ENCODE peak calls at places on chromosomes 6 and 20, in eight cellular contexts. E, G, P, Q, S, O, U and F are unnamed samples.

GRCh38 chr20:46343358-46344357 is 35.4 kb upstream of the CDH22 start:
- DNase-seq in Q (peak), P (no peak), G (no peak), E (no peak), O (no peak), S (no peak), U (no peak), F (no peak)

GRCh38 chr20:20849126-20849525 is 136.7 kb upstream of the RALGAPA2 start:
- DNase-seq in E (no peak), P (no peak), S (no peak), G (no peak), O (no peak), U (no peak), Q (no peak), F (no peak)

GRCh38 chr6:35681298-35681697 is 7.4 kb downstream of the FKBP5 start:
- DNase-seq in G (no peak), P (no peak), S (no peak), Q (no peak), U (no peak), E (no peak), O (no peak), F (no peak)

GRCh38 chr20:25584905-25585704 is at the start of gene NINL:
- DNase-seq in S (peak), E (peak), G (peak), P (peak), Q (peak), U (peak), O (no peak), F (peak)

GRCh38 chr6:31041372-31041974 is 31.2 kb downstream of the MUC22 start:
- DNase-seq in S (no peak), P (no peak), G (no peak), O (no peak), E (no peak), Q (no peak), U (no peak), F (no peak)

GRCh38 chr20:50191566-50192363 is 1.1 kb downstream of the CEBPB start:
- DNase-seq in E (peak), U (peak), S (peak), O (no peak), P (peak), Q (peak), G (peak), F (peak)

GRCh38 chr6:51398064-51398740 is 579.5 kb downstream of the TFAP2B start:
- DNase-seq in S (no peak), Q (no peak), E (peak), U (no peak), G (no peak), O (no peak), P (peak), F (no peak)

GRCh38 chr6:27374824-27375612 is 13.5 kb upstream of the ZNF391 start:
- DNase-seq in E (peak), O (peak), U (peak), P (peak), S (peak), Q (peak), G (peak), F (peak)

GRCh38 chr6:152267967-152268845 is 369.0 kb downstream of the SYNE1 start:
- DNase-seq in Q (no peak), E (no peak), G (no peak), P (peak), O (no peak), U (no peak), S (no peak), F (peak)

GRCh38 chr6:35808688-35809087 is 3.5 kb downstream of the LHFPL5 start:
- DNase-seq in U (no peak), Q (no peak), P (no peak), E (no peak), O (no peak), S (no peak), G (no peak), F (peak)

GRCh38 chr6:44292661-44293365 is 20.3 kb downstream of the AARS2 start:
- DNase-seq in Q (peak), U (no peak), O (no peak), E (no peak), P (no peak), S (no peak), G (no peak), F (no peak)

GRCh38 chr20:50027611-50028105 is 44.9 kb downstream of the SNAI1 start:
- DNase-seq in U (peak), P (no peak), S (no peak), Q (peak), G (no peak), O (peak), E (peak), F (peak)

GRCh38 chr6:100084301-100085161 is 90.5 kb upstream of the MCHR2 start:
- DNase-seq in O (no peak), Q (no peak), E (no peak), S (no peak), U (no peak), P (no peak), G (no peak), F (no peak)

GRCh38 chr20:38460040-38460623 is 12.5 kb upstream of the RALGAPB start:
- DNase-seq in U (no peak), S (no peak), E (no peak), O (peak), G (no peak), P (no peak), Q (no peak), F (peak)

GRCh38 chr6:12119085-12119588 is 107.0 kb downstream of the HIVEP1 start:
- DNase-seq in P (no peak), U (no peak), Q (no peak), G (peak), E (no peak), S (no peak), O (no peak), F (no peak)

GRCh38 chr6:110949679-110950285 is 8.7 kb upstream of the GTF3C6 start:
- DNase-seq in G (no peak), E (no peak), O (no peak), U (no peak), P (peak), Q (no peak), S (no peak), F (no peak)

GRCh38 chr20:11716239-11716944 is 201.3 kb upstream of the BTBD3 start:
- DNase-seq in E (peak), Q (peak), U (no peak), P (peak), O (no peak), G (no peak), S (peak), F (peak)

GRCh38 chr6:23533954-23534725 is 591.9 kb upstream of the NRSN1 start:
- DNase-seq in Q (no peak), P (no peak), U (no peak), E (no peak), G (no peak), O (no peak), S (no peak), F (peak)

GRCh38 chr20:51172558-51173428 is 149.9 kb upstream of the KCNG1 start:
- DNase-seq in G (no peak), E (no peak), Q (no peak), P (peak), O (peak), U (no peak), S (peak), F (no peak)

GRCh38 chr6:81767163-81768000 is 14.9 kb upstream of the TENT5A start:
- DNase-seq in Q (no peak), P (peak), E (no peak), U (no peak), O (no peak), S (no peak), G (no peak), F (no peak)

GRCh38 chr6:100116409-100117194 is 122.6 kb upstream of the MCHR2 start:
- DNase-seq in U (no peak), O (no peak), E (peak), P (peak), G (no peak), Q (peak), S (peak), F (peak)

GRCh38 chr6:110098511-110099116 is 80.9 kb downstream of the WASF1 start:
- DNase-seq in G (no peak), Q (no peak), O (no peak), E (no peak), P (no peak), U (no peak), S (no peak), F (peak)

GRCh38 chr20:22339091-22339881 is 245.1 kb downstream of the FOXA2 start:
- DNase-seq in E (peak), Q (peak), P (peak), S (no peak), G (no peak), U (no peak), O (no peak), F (peak)

DNA sequence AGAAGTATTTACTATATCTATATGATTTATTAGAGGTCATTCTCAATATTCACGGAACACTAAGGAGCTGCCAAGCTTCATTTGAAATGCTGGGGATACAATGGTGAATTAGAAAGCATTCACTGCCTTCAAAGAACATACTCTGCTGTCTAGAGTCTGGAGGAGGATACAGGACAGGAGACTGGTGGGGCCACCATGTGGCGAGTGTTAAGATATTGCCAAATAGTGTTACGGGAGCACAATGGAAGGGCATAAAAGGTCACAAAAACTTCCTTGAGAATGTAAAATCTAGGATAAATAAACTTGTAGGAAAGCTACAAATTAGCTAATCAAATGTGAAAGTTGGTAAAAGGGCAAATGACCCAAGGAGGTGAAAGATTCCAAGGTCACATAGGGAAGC is 271.7 kb downstream of the RFPL4B start:
- DNase-seq in E (peak), S (peak), U (no peak), Q (peak), G (no peak), O (no peak), P (peak), F (no peak)
- TF ChIP-seq CTCF in E (peak), S (peak), U (no peak), Q (peak), G (no peak), O (no peak), P (peak), F (no peak)

GRCh38 chr20:43532416-43533055 is 25.0 kb downstream of the L3MBTL1 start:
- DNase-seq in S (no peak), U (no peak), G (no peak), E (no peak), P (no peak), O (peak), Q (no peak), F (no peak)
- H3K27ac ChIP-seq in S (no peak), U (no peak), G (no peak), E (no peak), P (no peak), O (no peak), Q (no peak), F (no peak)

DNA sequence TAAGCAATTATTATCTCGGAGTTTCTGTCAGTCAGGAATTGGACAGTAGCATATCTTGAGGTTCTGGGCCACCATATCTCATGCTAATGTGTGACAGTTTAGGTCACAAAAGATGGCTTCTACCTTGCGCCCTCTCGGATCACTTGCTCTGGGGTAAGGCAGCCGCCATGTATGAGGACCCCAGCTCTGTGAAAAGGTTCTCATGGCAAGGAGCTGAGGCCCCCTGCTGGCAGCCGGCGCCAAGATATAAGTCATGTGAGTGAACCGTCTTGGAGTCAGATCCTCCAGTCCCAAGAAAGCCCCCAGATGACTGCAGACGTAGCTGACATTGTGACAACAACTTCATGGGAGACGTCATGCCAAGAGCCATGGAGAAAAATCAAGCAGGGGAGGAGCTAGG is 670.8 kb downstream of the KIF16B start:
- DNase-seq in P (peak), O (no peak), U (no peak), E (peak), Q (peak), S (peak), G (no peak), F (no peak)
- TF ChIP-seq CTCF in P (peak), O (no peak), U (no peak), E (peak), Q (peak), S (peak), G (no peak), F (no peak)

GRCh38 chr6:89204096-89204495 is 13.1 kb downstream of the GABRR1 start:
- DNase-seq in O (no peak), Q (no peak), P (no peak), G (no peak), U (no peak), E (no peak), S (no peak), F (no peak)
- H3K27ac ChIP-seq in O (no peak), Q (no peak), P (no peak), G (no peak), U (peak), E (no peak), S (no peak), F (no peak)

GRCh38 chr6:14804001-14804401 is 441.9 kb upstream of the JARID2 start:
- DNase-seq in O (no peak), S (no peak), U (no peak), G (no peak), P (no peak), E (no peak), Q (peak), F (peak)
- TF ChIP-seq CTCF in O (no peak), S (no peak), U (no peak), G (no peak), P (no peak), E (no peak), Q (no peak), F (no peak)

DNA sequence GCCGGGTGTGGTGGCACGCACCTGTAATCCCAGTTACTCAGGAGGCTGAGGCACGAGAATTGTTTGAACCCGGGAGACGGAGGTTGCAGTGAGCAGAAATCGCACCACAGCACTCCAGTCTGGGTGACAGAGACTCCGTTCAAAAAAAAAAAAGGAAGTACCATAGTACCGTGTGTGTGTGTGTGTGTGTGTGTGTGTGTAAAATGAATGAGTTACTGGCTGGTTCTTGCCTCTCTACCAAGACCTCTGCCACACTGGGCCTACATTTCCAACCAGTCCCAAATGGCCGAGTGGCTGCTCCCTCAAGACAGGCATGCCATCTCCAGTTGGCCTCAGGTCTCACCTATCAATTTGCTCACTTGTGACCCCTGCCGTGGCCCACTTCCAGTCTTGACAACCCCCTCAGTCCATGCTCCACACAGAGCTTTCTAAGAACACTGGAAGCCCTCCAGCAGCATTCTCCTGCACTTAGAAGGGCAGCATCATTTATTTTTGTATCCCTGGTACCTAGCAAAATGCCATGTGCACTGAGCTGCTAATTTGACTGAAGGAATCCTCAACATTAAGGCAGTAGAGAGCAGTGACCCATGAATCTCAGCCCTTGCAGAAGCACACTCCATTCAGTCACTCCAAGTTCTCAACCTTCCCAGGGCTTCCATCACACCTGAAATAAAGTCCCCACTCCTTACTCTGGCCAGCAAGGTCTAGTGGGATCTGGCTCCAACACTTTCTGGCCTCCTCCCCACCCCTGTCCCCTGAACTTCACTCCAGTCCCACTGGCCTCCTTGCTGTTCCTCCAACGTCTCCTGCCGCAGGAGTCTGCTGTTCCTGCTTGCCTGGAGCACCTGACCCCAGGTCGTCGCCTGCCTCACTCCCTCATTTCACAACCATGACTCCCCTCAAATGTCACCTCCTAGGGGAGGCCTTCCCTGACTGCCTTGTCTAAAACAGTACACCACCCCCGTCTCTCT is 29.9 kb downstream of the COX4I2 start:
- DNase-seq in E (no peak), S (no peak), O (no peak), G (no peak), U (no peak), P (no peak), Q (no peak), F (no peak)
- H3K27ac ChIP-seq in E (no peak), S (no peak), O (peak), G (no peak), U (peak), P (peak), Q (peak), F (peak)

GRCh38 chr20:18032977-18033892 is 24.5 kb downstream of the OVOL2 start:
- DNase-seq in E (peak), O (no peak), S (no peak), U (no peak), P (peak), G (no peak), Q (no peak), F (no peak)
- TF ChIP-seq CTCF in E (peak), O (no peak), S (peak), U (no peak), P (peak), G (no peak), Q (peak), F (no peak)

DNA sequence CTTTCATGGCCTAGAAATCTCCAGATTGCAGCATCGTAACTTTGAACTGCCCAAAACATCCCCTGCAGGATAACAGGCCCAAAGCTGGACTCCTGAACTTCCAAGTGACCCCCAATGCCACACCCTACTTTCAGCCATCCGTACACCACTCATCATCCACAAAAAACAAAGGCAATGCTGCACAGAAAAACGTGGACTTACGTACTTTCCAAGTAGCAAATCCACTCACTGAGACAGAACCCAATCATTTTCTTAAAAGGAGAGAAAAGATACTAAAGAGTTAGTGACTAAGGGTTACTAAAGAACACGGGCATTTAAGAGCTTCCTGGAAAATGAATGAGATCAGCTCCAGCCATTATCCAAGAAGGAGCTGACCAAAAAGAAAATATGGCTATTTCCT is 211.0 kb downstream of the WDR27 start:
- DNase-seq in S (no peak), O (no peak), G (no peak), P (no peak), E (no peak), U (no peak), Q (no peak), F (no peak)
- H3K27ac ChIP-seq in S (no peak), O (no peak), G (no peak), P (no peak), E (no peak), U (no peak), Q (no peak), F (no peak)

DNA sequence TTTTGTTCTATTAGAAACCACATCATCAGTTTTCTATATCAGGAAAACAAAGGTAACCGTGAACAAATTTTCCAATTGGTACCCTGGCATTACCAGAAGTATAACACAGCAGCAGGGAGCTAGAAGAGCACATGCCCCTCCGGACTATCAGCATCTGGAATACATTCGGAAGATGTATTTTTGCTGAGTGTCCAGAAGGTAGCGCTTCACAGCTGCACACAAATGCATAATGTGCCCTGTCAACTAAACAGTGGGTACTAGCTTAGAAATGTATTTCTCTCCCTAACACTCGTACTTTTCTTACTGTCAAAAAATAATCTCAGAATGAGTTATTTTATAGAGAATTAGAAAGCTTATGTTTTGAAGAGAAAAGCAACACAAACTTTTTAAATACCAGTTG is 77.6 kb downstream of the HUS1B start:
- DNase-seq in Q (no peak), G (no peak), U (no peak), O (no peak), P (no peak), S (no peak), E (no peak), F (no peak)
- TF ChIP-seq CTCF in Q (peak), G (no peak), U (no peak), O (no peak), P (peak), S (peak), E (peak), F (peak)

GRCh38 chr20:7889736-7890135 is 50.5 kb downstream of the HAO1 start:
- DNase-seq in O (no peak), S (no peak), Q (no peak), G (no peak), E (no peak), P (no peak), U (no peak), F (no peak)
- H3K27ac ChIP-seq in O (no peak), S (no peak), Q (no peak), G (no peak), E (no peak), P (no peak), U (no peak), F (no peak)